ENCODE peak calls at places on chromosomes 16 and 17, in six cellular contexts. C is NCI-H345, R is fibroblast of the aortic adventitia, L is cardiac fibroblast, A is psoas muscle, Q is GM12865. E is an unnamed sample.

GRCh38 chr17:550041-550398 is 164.6 kb downstream of the VPS53 start:
- DNase-seq in C (no peak), R (no peak), L (no peak), A (no peak), Q (no peak), E (peak)

GRCh38 chr17:36608794-36609497 is 7.6 kb downstream of the MRM1 start:
- DNase-seq in C (peak), R (peak), L (peak), A (peak), Q (peak), E (peak)

GRCh38 chr16:685967-686366 is 1.8 kb upstream of the JMJD8 start:
- DNase-seq in C (peak), R (peak), L (peak), A (peak), Q (no peak), E (peak)

GRCh38 chr16:75550211-75550662 is 5.8 kb downstream of the TMEM231 start:
- DNase-seq in C (no peak), R (peak), L (peak), A (no peak), Q (peak), E (peak)

GRCh38 chr17:77640916-77641605 is 317.4 kb upstream of the TNRC6C start:
- DNase-seq in C (no peak), R (no peak), L (no peak), A (no peak), Q (no peak), E (no peak)

GRCh38 chr17:17401271-17401781 is 75.5 kb upstream of the MED9 start:
- DNase-seq in C (no peak), R (no peak), L (peak), A (no peak), Q (peak), E (no peak)

GRCh38 chr17:48715496-48716399 is 6.6 kb downstream of the PRAC1 start:
- DNase-seq in C (no peak), R (no peak), L (no peak), A (no peak), Q (no peak), E (no peak)

GRCh38 chr16:51636913-51637743 is 486.1 kb upstream of the SALL1 start:
- DNase-seq in C (no peak), R (no peak), L (peak), A (no peak), Q (no peak), E (peak)

GRCh38 chr16:2846511-2847310 is 11.3 kb downstream of the PRSS22 start:
- DNase-seq in C (no peak), R (peak), L (peak), A (no peak), Q (no peak), E (peak)

GRCh38 chr17:78798695-78799559 is 16.9 kb upstream of the CYTH1 start:
- DNase-seq in C (peak), R (peak), L (peak), A (no peak), Q (peak), E (peak)

GRCh38 chr16:71410146-71410545 is 31.7 kb downstream of the TLE7 start:
- DNase-seq in C (no peak), R (no peak), L (no peak), A (no peak), Q (no peak), E (no peak)

GRCh38 chr16:4048481-4048880 is 67.8 kb downstream of the ADCY9 start:
- DNase-seq in C (no peak), R (no peak), L (no peak), A (no peak), Q (no peak), E (no peak)

GRCh38 chr16:10971560-10971961 is 27.2 kb downstream of the CLEC16A start:
- DNase-seq in C (peak), R (peak), L (peak), A (no peak), Q (peak), E (peak)

GRCh38 chr17:31738488-31738887 is 120.6 kb downstream of the COPRS start:
- DNase-seq in C (no peak), R (no peak), L (no peak), A (no peak), Q (no peak), E (no peak)

GRCh38 chr16:1256874-1257322 is 1.0 kb downstream of the TPSD1 start:
- DNase-seq in C (no peak), R (no peak), L (no peak), A (no peak), Q (no peak), E (no peak)

GRCh38 chr17:16920628-16921020 is 51.3 kb downstream of the TNFRSF13B start:
- DNase-seq in C (no peak), R (no peak), L (no peak), A (no peak), Q (peak), E (no peak)

GRCh38 chr17:4833178-4833940 is at the start of gene MINK1:
- DNase-seq in C (peak), R (peak), L (peak), A (peak), Q (peak), E (peak)

GRCh38 chr17:16872836-16873653 is 98.9 kb downstream of the TNFRSF13B start:
- DNase-seq in C (peak), R (no peak), L (peak), A (no peak), Q (peak), E (peak)

GRCh38 chr17:45382226-45382625 is 50.4 kb downstream of the ARHGAP27 start:
- DNase-seq in C (no peak), R (peak), L (no peak), A (no peak), Q (no peak), E (peak)

GRCh38 chr16:1078579-1079021 is 6.1 kb downstream of the SSTR5 start:
- DNase-seq in C (peak), R (peak), L (peak), A (no peak), Q (no peak), E (peak)

E was measured in bronchial epithelial cell.